ENCODE peak calls at places on chromosomes 16 and 17, in five cellular contexts. Y is sigmoid colon, G is heart left ventricle, I is upper lobe of left lung, S is tibial artery. W is an unnamed sample.

GRCh38 chr16:1443403-1443973 is 868 bp downstream of the CCDC154 start:
- DNase-seq in Y (no peak), G (no peak), I (no peak), S (no peak), W (no peak)

GRCh38 chr17:10059684-10060211 is 138.7 kb downstream of the GAS7 start:
- DNase-seq in Y (no peak), G (peak; percentile 69), I (no peak), S (no peak), W (no peak)

GRCh38 chr17:70820276-70820675 is 650.9 kb downstream of the KCNJ2 start:
- DNase-seq in Y (no peak), G (no peak), I (no peak), S (no peak), W (no peak)

GRCh38 chr16:79653337-79654000 is 52.9 kb upstream of the MAF start:
- DNase-seq in Y (no peak), G (peak; percentile 39), I (no peak), S (no peak), W (no peak)

GRCh38 chr16:73071131-73071940 is 23.4 kb upstream of the ZFHX3 start:
- DNase-seq in Y (peak; percentile 87), G (peak; percentile 51), I (peak; percentile 51), S (no peak), W (no peak)

GRCh38 chr17:42979511-42980273 is at the start of gene PTGES3L:
- DNase-seq in Y (peak; percentile 82), G (peak; percentile 69), I (peak; percentile 69), S (peak; percentile 35), W (no peak)

GRCh38 chr16:57386381-57386951 is 14.2 kb downstream of the CX3CL1 start:
- DNase-seq in Y (no peak), G (peak; percentile 50), I (no peak), S (no peak), W (no peak)

GRCh38 chr17:45031231-45032149 is 19.9 kb downstream of the DCAKD start:
- DNase-seq in Y (no peak), G (no peak), I (no peak), S (no peak), W (no peak)

GRCh38 chr17:82213251-82214011 is 789 bp upstream of the CCDC57 start:
- DNase-seq in Y (peak; percentile 81), G (no peak), I (no peak), S (no peak), W (peak; percentile 53)

GRCh38 chr17:77526728-77527355 is 386.1 kb downstream of the SEC14L1 start:
- DNase-seq in Y (no peak), G (no peak), I (no peak), S (no peak), W (no peak)

GRCh38 chr16:9802160-9802559 is 380.1 kb downstream of the GRIN2A start:
- DNase-seq in Y (no peak), G (no peak), I (no peak), S (no peak), W (no peak)
- H3K4me3 ChIP-seq in Y (no peak overlapping the region), G (no peak overlapping the region), I (no peak overlapping the region), S (no peak overlapping the region), W (no peak overlapping the region)

DNA sequence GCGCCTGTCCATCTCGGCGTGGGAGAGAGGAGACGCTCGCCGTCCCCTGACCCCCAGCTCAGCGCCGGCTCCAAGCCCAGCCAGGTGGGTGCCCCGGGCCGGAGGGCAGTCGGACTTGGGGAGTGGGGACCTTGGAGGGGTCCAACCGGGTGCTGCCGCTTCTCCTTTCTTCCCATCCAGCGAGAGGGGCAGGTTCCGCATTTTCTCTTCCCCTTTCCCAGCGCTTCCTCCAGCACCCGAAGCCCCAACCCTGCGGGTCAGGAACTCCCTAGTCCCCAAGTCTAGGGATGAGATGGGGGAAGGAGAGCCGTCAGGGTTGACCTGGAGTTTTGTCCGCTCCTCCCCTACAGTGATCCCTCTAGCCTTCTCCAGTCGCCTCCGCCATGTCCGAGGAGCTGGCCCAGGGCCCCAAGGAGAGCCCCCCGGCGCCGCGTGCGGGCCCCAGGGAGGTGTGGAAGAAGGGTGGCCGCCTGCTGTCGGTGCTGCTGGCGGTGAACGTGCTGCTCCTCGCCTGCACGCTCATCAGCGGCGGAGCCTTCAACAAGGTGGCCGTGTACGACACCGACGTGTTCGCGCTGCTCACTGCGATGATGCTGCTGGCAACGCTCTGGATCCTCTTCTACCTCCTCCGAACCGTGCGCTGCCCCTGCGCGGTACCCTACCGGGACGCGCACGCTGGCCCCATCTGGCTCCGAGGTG is at the start of gene OTOP2:
- DNase-seq in Y (no peak), G (peak; percentile 43), I (peak; percentile 58), S (peak; percentile 57), W (no peak)
- H3K27me3 ChIP-seq in Y (peaks cover 66% of the 10 kb centered on the region), G (peaks cover 80% of the 10 kb centered on the region), I (no peaks in the 10 kb centered on the region), S (peaks cover 5% of the 10 kb centered on the region), W (peaks cover 32% of the 10 kb centered on the region)

GRCh38 chr16:89324056-89325010 is 106.8 kb downstream of the ZNF778 start:
- DNase-seq in Y (peak; percentile 60), G (no peak), I (peak; percentile 15), S (no peak), W (no peak)
- H3K4me1 ChIP-seq in Y (peaks cover 77% of the 10 kb centered on the region), G (peaks cover 95% of the 10 kb centered on the region), I (peaks cover 72% of the 10 kb centered on the region), S (peaks cover 63% of the 10 kb centered on the region), W (peaks cover 94% of the 10 kb centered on the region)

DNA sequence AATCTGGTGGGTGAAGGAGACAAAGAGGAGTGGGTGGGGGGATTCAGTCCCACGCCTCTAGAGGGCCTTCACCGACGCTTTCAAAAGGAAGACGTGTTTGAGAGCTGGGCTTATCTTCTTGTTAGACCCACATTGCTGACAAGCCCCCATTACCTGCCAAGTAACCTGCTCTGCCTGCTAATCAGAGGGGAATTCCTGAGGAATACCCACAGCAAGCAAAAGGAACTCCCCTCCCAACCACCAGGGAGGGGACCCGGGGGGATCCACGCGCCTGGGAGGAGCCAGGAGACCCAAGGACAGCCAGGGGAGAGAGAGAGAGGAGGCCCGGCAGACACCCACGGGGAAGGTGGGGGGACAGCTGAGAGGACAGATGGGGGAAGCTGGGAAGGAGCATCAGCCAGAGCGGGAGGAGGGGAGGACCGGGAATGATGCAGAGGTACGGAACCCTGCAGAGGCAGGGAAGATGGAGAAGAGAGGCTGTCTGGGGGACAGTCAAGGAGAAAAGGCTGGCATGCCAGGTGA is 986 bp downstream of the MTMR4 start:
- DNase-seq in Y (peak; percentile 59), G (no peak), I (no peak), S (no peak), W (no peak)
- H3K4me3 ChIP-seq in Y (peak overlapping the region; percentile 71), G (peak overlapping the region; percentile 65), I (peak overlapping the region; percentile 65), S (peak overlapping the region; percentile 64), W (peak overlapping the region; percentile 39)

GRCh38 chr17:36706437-36706731 is 105.0 kb downstream of the MRM1 start:
- DNase-seq in Y (no peak), G (no peak), I (no peak), S (no peak), W (no peak)

GRCh38 chr17:36707904-36708303 is 106.5 kb downstream of the MRM1 start:
- DNase-seq in Y (no peak), G (no peak), I (no peak), S (no peak), W (no peak)

GRCh38 chr17:36703860-36704266 is 102.5 kb downstream of the MRM1 start:
- DNase-seq in Y (no peak), G (peak; percentile 30), I (no peak), S (no peak), W (no peak)

GRCh38 chr17:36705651-36706436 is 104.5 kb downstream of the MRM1 start:
- DNase-seq in Y (no peak), G (no peak), I (peak; percentile 37), S (no peak), W (peak; percentile 47)
- H3K27me3 ChIP-seq in Y (peaks cover 26% of the 10 kb centered on the region), G (peaks cover 24% of the 10 kb centered on the region), I (no peaks in the 10 kb centered on the region), S (no peaks in the 10 kb centered on the region), W (peaks cover 6% of the 10 kb centered on the region)

GRCh38 chr17:1000597-1001490 is 3.9 kb downstream of the TIMM22 start:
- DNase-seq in Y (no peak), G (no peak), I (no peak), S (peak; percentile 47), W (no peak)
- H3K4me1 ChIP-seq in Y (peaks cover 74% of the 10 kb centered on the region), G (peaks cover 88% of the 10 kb centered on the region), I (peaks cover 69% of the 10 kb centered on the region), S (peaks cover 75% of the 10 kb centered on the region), W (peaks cover 18% of the 10 kb centered on the region)

GRCh38 chr16:54783226-54783625 is 147.4 kb upstream of the IRX5 start:
- DNase-seq in Y (no peak), G (no peak), I (no peak), S (no peak), W (no peak)
- H3K4me3 ChIP-seq in Y (no peak overlapping the region), G (no peak overlapping the region), I (no peak overlapping the region), S (no peak overlapping the region), W (no peak overlapping the region)

GRCh38 chr17:80923211-80924110 is 68.2 kb upstream of the CHMP6 start:
- DNase-seq in Y (peak; percentile 56), G (no peak), I (no peak), S (no peak), W (no peak)
- H3K27me3 ChIP-seq in Y (no peaks in the 10 kb centered on the region), G (no peaks in the 10 kb centered on the region), I (no peaks in the 10 kb centered on the region), S (no peaks in the 10 kb centered on the region), W (no peaks in the 10 kb centered on the region)

DNA sequence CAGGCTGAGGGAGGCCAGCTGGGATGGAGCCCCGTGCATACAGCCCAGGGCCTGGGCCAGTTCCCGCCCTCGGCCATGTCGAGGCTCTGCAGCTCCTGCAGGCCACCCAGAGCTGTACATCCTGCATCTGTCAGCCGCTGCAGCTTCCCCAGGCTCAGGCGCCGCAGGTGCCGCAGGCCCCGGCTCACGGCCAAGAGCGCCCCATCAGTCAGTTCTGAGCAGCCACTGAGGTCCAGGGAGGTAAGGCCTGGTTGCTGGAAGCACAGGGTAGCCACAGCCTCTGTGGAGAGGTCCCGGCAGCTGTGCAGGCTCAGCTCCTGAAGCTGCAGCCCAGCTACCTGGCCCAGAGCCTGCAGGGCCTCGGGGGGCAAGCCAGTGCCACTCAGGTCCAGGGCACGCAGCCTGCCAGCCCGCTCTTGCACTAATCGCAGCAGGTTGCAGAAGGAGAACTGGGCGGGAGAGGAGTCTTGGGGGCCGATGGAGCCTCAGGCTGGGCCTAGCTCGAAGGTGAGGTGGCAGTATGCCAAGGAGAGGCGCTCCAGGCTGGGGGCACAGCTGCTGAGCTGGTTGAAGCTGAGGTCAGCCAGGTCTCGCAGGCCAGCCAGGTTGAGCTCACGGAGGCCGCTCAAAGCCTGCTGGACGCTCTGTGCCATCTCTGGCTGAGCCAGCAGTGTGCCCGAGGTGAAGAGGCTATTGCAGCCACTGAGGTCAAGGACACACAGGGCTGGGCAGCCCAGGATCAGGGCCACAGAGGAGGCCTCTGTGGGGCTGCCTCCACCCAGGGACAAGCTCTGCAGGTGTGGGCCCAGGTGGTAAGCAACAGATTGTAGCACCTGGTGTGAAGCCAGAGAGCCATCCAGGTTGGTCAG is 11.4 kb downstream of the ELMO3 start:
- DNase-seq in Y (no peak), G (no peak), I (no peak), S (no peak), W (no peak)
- H3K4me1 ChIP-seq in Y (no peaks in the 10 kb centered on the region), G (peaks cover 16% of the 10 kb centered on the region), I (peaks cover 6% of the 10 kb centered on the region), S (no peaks in the 10 kb centered on the region), W (no peaks in the 10 kb centered on the region)

GRCh38 chr16:51151435-51151950 is 423 bp upstream of the SALL1 start:
- DNase-seq in Y (no peak), G (no peak), I (no peak), S (no peak), W (no peak)

GRCh38 chr16:51153275-51153991 is 2.4 kb upstream of the SALL1 start:
- DNase-seq in Y (no peak), G (no peak), I (no peak), S (no peak), W (no peak)

GRCh38 chr16:51154271-51155171 is 3.5 kb upstream of the SALL1 start:
- DNase-seq in Y (no peak), G (no peak), I (no peak), S (no peak), W (no peak)

GRCh38 chr16:51151951-51152663 is 1.0 kb upstream of the SALL1 start:
- DNase-seq in Y (no peak), G (peak; percentile 49), I (no peak), S (no peak), W (no peak)

GRCh38 chr16:51152691-51153261 is 1.7 kb upstream of the SALL1 start:
- DNase-seq in Y (no peak), G (no peak), I (no peak), S (no peak), W (no peak)
- H3K4me3 ChIP-seq in Y (peak overlapping the region; percentile 41), G (peak overlapping the region; percentile 50), I (peak overlapping the region; percentile 23), S (peak overlapping the region; percentile 41), W (no peak overlapping the region)